ENCODE peak calls at places on chromosomes 2 and 18, in seven cellular contexts. G is HCT116, I is breast epithelium, R is HL-60, P is stomach, S is GM12892, U is K562. K is an unnamed sample.

GRCh38 chr2:195671563-195671962 is 14.5 kb downstream of the SLC39A10 start:
- DNase-seq in G (no peak), I (no peak), R (no peak), P (no peak), S (no peak), U (no peak), K (no peak)

GRCh38 chr2:1266311-1266710 is 147.0 kb upstream of the TPO start:
- DNase-seq in G (no peak), I (no peak), R (no peak), P (no peak), S (no peak), U (no peak), K (no peak)

GRCh38 chr2:234564719-234565118 is 67.8 kb upstream of the ARL4C start:
- DNase-seq in G (no peak), I (no peak), R (no peak), P (no peak), S (no peak), U (no peak), K (no peak)

GRCh38 chr18:48733854-48734253 is 195.0 kb downstream of the CTIF start:
- DNase-seq in G (no peak), I (no peak), R (no peak), P (no peak), S (no peak), U (no peak), K (no peak)

GRCh38 chr2:72973566-72974435 is 56.5 kb downstream of the EMX1 start:
- DNase-seq in G (peak; percentile 36), I (no peak), R (peak; percentile 59), P (peak; percentile 63), S (peak; percentile 73), U (peak; percentile 79), K (no peak)

GRCh38 chr2:127953128-127953718 is 67.5 kb upstream of the AMMECR1L start:
- DNase-seq in G (no peak), I (no peak), R (no peak), P (peak; percentile 64), S (no peak), U (no peak), K (peak; percentile 83)

GRCh38 chr2:64212801-64213321 is 68.6 kb upstream of the PELI1 start:
- DNase-seq in G (no peak), I (no peak), R (peak; percentile 61), P (no peak), S (no peak), U (peak; percentile 47), K (no peak)

GRCh38 chr2:42949125-42949524 is 156.7 kb upstream of the HAAO start:
- DNase-seq in G (no peak), I (no peak), R (peak; percentile 76), P (peak; percentile 61), S (no peak), U (no peak), K (no peak)

GRCh38 chr2:37005118-37005868 is 39.0 kb upstream of the STRN start:
- DNase-seq in G (no peak), I (no peak), R (peak; percentile 30), P (no peak), S (peak; percentile 2), U (peak; percentile 12), K (no peak)

GRCh38 chr2:232321156-232321816 is 57.3 kb upstream of the ALPP start:
- DNase-seq in G (no peak), I (no peak), R (no peak), P (peak; percentile 23), S (no peak), U (no peak), K (peak; percentile 37)

GRCh38 chr2:233242231-233242917 is 9.1 kb upstream of the ATG16L1 start:
- DNase-seq in G (no peak), I (no peak), R (peak; percentile 74), P (no peak), S (no peak), U (no peak), K (no peak)

DNA sequence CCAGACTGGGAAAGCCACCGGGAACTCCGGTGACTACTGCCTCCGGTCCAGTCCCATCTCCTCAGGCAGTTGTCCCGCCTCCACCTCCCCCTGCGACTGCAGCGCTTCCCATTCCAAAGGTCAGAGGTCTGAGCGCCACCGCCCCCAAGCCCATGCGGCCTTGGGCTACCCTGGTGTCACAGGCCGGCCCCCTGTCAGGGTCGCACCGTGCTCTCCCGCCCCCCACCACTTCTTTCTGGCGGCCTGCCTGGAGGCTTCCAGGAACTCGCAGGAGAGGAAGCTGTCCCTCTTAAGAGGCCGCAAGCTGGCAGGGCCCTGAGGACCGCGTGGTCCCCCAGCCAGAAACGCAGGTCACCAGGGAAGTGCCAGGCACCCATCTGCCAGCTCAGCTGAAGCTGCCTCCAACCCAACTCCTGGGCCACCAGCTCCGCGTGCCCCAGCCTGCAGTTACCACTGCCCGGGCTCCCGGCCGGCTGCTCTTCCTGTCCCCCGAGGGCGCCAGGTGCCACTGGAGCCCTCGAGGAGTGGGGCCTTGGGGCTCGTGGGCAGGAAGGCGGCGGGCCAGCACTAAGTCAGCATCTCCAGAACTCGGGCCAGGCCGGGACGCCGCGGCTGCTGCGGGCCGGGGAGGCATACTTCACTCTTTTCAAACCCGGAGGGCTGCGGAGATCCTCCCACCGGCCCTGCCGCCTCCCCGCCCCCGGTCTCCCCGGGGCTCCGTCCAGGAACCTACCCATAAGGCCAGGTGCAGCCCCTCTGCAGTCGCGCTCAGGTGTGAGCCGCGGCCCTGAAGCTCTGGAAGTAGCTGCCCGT is 83.3 kb upstream of the POMC start:
- DNase-seq in G (no peak), I (peak; percentile 44), R (no peak), P (peak; percentile 46), S (peak; percentile 83), U (peak; percentile 81), K (peak; percentile 79)
- TF ChIP-seq POLR2AphosphoS5 in G (no peak), I (no peak), R (no peak), P (no peak), S (no peak), U (no peak), K (no peak)

GRCh38 chr2:33022395-33022985 is 75.7 kb downstream of the LTBP1 start:
- DNase-seq in G (no peak), I (no peak), R (no peak), P (no peak), S (no peak), U (no peak), K (no peak)

GRCh38 chr2:33019796-33020195 is 73.0 kb downstream of the LTBP1 start:
- DNase-seq in G (no peak), I (no peak), R (no peak), P (no peak), S (no peak), U (peak; percentile 33), K (no peak)

GRCh38 chr2:33020883-33021282 is 74.1 kb downstream of the LTBP1 start:
- DNase-seq in G (no peak), I (no peak), R (no peak), P (no peak), S (no peak), U (no peak), K (no peak)

GRCh38 chr2:33022989-33023731 is 76.4 kb downstream of the LTBP1 start:
- DNase-seq in G (peak; percentile 22), I (no peak), R (no peak), P (no peak), S (no peak), U (peak; percentile 63), K (no peak)

DNA sequence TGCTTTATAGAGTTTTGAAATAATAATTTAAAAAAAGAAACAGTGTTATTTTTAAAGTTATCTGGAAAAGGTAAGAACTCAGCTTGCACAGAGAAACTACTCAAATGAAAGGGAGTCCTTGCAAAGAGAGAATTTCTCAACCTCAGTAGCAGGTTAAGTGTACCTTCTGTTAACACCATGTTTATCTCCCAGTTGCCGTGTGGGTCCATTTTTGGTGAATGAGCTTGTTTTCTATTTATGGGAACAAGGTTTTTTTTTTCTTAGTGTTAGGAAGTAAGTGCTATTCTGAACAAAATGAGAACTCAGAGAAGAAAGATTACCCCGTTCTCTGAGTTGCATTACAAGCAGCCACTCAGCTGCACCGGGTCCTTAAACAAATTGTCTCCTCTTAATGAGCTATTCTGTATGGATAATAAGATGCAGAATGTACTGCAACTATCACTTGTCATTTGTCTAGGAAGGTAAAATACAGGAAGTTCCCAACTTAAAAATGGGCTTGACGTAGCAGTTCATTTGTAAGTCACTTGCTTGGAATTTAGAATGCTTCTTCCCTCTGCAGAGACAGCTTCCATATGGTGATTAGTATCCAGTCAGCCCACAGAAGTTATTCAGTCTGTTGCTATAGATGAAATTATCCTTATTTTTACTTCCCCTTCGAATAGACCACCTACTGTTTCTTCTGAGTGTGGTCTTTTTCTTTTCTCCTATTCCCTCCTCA is 74.9 kb downstream of the LTBP1 start:
- DNase-seq in G (no peak), I (no peak), R (no peak), P (no peak), S (no peak), U (no peak), K (no peak)
- TF ChIP-seq POLR2AphosphoS5 in G (no peak), I (no peak), R (no peak), P (no peak), S (no peak), U (no peak), K (no peak)

DNA sequence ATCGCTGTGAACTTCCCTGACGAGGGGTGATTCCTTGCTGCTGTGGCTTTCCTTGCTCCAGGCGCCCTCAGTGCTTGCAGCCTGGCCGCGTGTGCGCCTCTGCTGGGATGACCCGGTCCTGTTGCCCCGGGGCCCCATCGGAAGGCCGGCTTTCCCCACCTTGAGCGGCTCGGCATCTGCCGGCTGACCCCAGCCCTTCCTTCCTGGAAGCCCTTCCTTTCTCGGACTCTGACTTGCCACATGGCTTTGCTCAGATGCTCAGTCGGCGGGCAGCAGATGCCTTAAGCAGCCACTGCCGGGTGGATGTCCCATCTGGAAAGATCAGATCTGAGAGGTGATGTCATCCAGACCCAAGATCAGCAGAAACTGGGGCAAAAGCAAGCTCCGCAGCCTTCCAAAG is 100.5 kb upstream of the ODC1 start:
- DNase-seq in G (no peak), I (no peak), R (no peak), P (no peak), S (no peak), U (no peak), K (no peak)
- TF ChIP-seq POLR2AphosphoS5 in G (no peak), I (no peak), R (no peak), P (no peak), S (no peak), U (no peak), K (no peak)

GRCh38 chr2:216694201-216694825 is 1.0 kb downstream of the IGFBP5 start:
- DNase-seq in G (no peak), I (no peak), R (peak; percentile 25), P (peak; percentile 64), S (no peak), U (no peak), K (peak; percentile 89)

GRCh38 chr2:216696751-216697560 is 1.6 kb upstream of the IGFBP5 start:
- DNase-seq in G (peak; percentile 48), I (no peak), R (no peak), P (no peak), S (no peak), U (peak; percentile 26), K (no peak)

GRCh38 chr2:216696321-216696720 is 972 bp upstream of the IGFBP5 start:
- DNase-seq in G (no peak), I (no peak), R (no peak), P (no peak), S (no peak), U (no peak), K (no peak)

GRCh38 chr2:216694826-216695217 is 527 bp downstream of the IGFBP5 start:
- DNase-seq in G (no peak), I (no peak), R (no peak), P (no peak), S (no peak), U (no peak), K (peak; percentile 68)

DNA sequence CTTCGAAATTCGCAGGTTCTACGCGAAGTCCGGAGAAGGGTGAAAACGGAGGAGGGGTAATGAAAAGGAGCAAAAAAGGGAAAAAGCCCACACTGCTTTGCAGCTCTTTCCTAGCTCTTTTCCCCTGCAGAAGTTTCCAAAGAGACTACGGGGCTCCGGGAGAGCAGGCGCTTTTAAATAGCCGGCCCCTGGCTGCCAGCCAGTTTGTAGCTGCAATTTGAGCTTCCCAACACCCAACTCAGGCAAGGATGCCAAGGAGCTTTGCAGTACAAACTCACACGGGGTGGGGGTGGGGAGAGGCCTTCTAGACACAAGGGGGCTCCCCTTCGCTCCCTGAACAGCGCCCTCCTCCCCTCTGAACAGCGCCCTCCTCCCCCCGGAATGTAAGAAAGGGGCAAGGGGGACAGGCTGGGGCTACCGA is at the start of gene IGFBP5:
- DNase-seq in G (no peak), I (peak; percentile 78), R (no peak), P (peak; percentile 89), S (no peak), U (no peak), K (peak; percentile 98)
- TF ChIP-seq POLR2AphosphoS5 in G (no peak), I (peak; percentile 53), R (no peak), P (peak; percentile 93), S (no peak), U (no peak), K (peak; percentile 99)